ENCODE peak calls at places on chromosomes 13 and 19, in six cellular contexts. A, N, V, M, H and S are unnamed samples.

GRCh38 chr13:108494991-108495661 is 134.3 kb upstream of the MYO16 start:
- DNase-seq in A (peak; percentile 26), N (no peak), V (no peak), M (no peak), H (no peak), S (no peak)

GRCh38 chr19:12052057-12052570 is 647 bp downstream of the ZNF878 start:
- DNase-seq in A (no peak), N (peak; percentile 70), V (peak; percentile 43), M (no peak), H (no peak), S (no peak)

GRCh38 chr19:10408511-10409291 is 5.4 kb upstream of the CDC37 start:
- DNase-seq in A (no peak), N (no peak), V (peak; percentile 70), M (peak; percentile 80), H (peak; percentile 84), S (no peak)

GRCh38 chr19:37975596-37976515 is 68.8 kb downstream of the SIPA1L3 start:
- DNase-seq in A (no peak), N (no peak), V (no peak), M (no peak), H (no peak), S (no peak)

GRCh38 chr13:24228852-24229458 is 68.4 kb downstream of the SPATA13 start:
- DNase-seq in A (peak; percentile 74), N (peak; percentile 74), V (peak; percentile 60), M (no peak), H (no peak), S (no peak)

GRCh38 chr13:42110410-42111155 is 62.1 kb downstream of the DGKH start:
- DNase-seq in A (peak; percentile 84), N (peak; percentile 83), V (peak; percentile 55), M (no peak), H (no peak), S (no peak)

GRCh38 chr13:46211116-46211515 is 612 bp upstream of the LRRC63 start:
- DNase-seq in A (peak; percentile 2), N (peak; percentile 8), V (peak; percentile 38), M (no peak), H (no peak), S (no peak)

GRCh38 chr19:14544977-14545715 is 15.8 kb downstream of the TECR start:
- DNase-seq in A (no peak), N (no peak), V (peak; percentile 11), M (no peak), H (no peak), S (no peak)

GRCh38 chr19:18999896-19000620 is 33.3 kb downstream of the SUGP2 start:
- DNase-seq in A (no peak), N (no peak), V (no peak), M (no peak), H (no peak), S (no peak)

GRCh38 chr19:33428627-33429013 is 55.1 kb downstream of the CEBPG start:
- DNase-seq in A (no peak), N (no peak), V (no peak), M (peak; percentile 10), H (peak; percentile 14), S (no peak)

GRCh38 chr19:32104465-32105235 is 240.8 kb upstream of the ZNF507 start:
- DNase-seq in A (peak; percentile 5), N (peak; percentile 35), V (no peak), M (no peak), H (no peak), S (no peak)

GRCh38 chr19:7778081-7778480 is 15.0 kb downstream of the CLEC4M start:
- DNase-seq in A (no peak), N (no peak), V (no peak), M (no peak), H (no peak), S (no peak)

GRCh38 chr19:46890423-46891170 is 29.8 kb downstream of the ARHGAP35 start:
- DNase-seq in A (peak; percentile 76), N (peak; percentile 92), V (no peak), M (no peak), H (no peak), S (no peak)

GRCh38 chr13:100898431-100898830 is 223.8 kb upstream of the TMTC4 start:
- DNase-seq in A (no peak), N (no peak), V (no peak), M (no peak), H (no peak), S (no peak)

GRCh38 chr13:24187185-24187584 is 26.7 kb downstream of the SPATA13 start:
- DNase-seq in A (no peak), N (peak; percentile 25), V (no peak), M (no peak), H (no peak), S (no peak)

GRCh38 chr13:93727301-93728141 is 500.9 kb downstream of the GPC6 start:
- DNase-seq in A (peak; percentile 57), N (peak; percentile 85), V (no peak), M (no peak), H (no peak), S (no peak)

GRCh38 chr19:57099199-57099661 is 20.6 kb upstream of the USP29 start:
- DNase-seq in A (no peak), N (peak; percentile 71), V (peak; percentile 75), M (peak; percentile 62), H (peak; percentile 70), S (peak; percentile 83)

GRCh38 chr13:49084961-49085360 is 109.2 kb downstream of the FNDC3A start:
- DNase-seq in A (no peak), N (no peak), V (no peak), M (no peak), H (no peak), S (no peak)

GRCh38 chr13:45142440-45143345 is 22.4 kb downstream of the GTF2F2 start:
- DNase-seq in A (no peak), N (peak; percentile 67), V (no peak), M (no peak), H (no peak), S (no peak)

GRCh38 chr13:98960331-98961203 is 17.3 kb downstream of the DOCK9 start:
- DNase-seq in A (no peak), N (no peak), V (no peak), M (no peak), H (no peak), S (no peak)

GRCh38 chr13:65378943-65379519 is 1851.1 kb downstream of the PCDH9 start:
- DNase-seq in A (peak; percentile 37), N (peak; percentile 4), V (no peak), M (no peak), H (no peak), S (no peak)

DNA sequence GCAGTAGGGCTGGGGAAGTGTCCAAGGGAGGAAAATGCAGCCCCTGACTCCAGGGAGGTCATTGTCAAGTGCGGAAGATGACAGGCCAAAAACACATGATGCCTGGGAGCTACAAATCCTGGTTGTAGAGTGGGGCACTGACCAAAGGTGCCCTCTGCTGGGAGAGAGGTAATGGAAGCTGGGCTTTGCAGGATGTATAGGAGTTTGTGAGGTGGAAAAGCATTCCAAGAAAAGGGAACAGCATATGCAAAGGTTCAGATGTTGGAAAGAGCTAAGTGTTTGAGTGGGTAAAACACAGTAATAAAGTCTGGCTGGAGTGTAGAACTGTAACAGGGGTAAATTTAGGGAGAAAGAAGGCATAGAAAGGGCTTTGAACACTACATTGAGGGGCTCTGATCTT is 46.9 kb upstream of the PTPRS start:
- DNase-seq in A (no peak), N (no peak), V (no peak), M (no peak), H (no peak), S (peak; percentile 1)
- TF ChIP-seq CTCF in A (no peak), N (peak; percentile 24), V (no peak), M (no peak), H (no peak), S (no peak)

GRCh38 chr19:16778796-16779411 is 50.3 kb upstream of the SIN3B start:
- DNase-seq in A (peak; percentile 55), N (peak; percentile 78), V (peak; percentile 76), M (no peak), H (peak; percentile 69), S (no peak)
- TF ChIP-seq CTCF in A (peak; percentile 74), N (peak; percentile 87), V (peak; percentile 52), M (peak; percentile 54), H (peak; percentile 50), S (peak; percentile 54)

GRCh38 chr13:33446821-33447481 is 161.4 kb upstream of the STARD13 start:
- DNase-seq in A (no peak), N (peak; percentile 75), V (no peak), M (peak; percentile 44), H (peak; percentile 53), S (no peak)

GRCh38 chr13:33445476-33445875 is 159.9 kb upstream of the STARD13 start:
- DNase-seq in A (no peak), N (peak; percentile 60), V (no peak), M (no peak), H (no peak), S (no peak)

GRCh38 chr13:33435207-33435606 is 149.7 kb upstream of the STARD13 start:
- DNase-seq in A (no peak), N (no peak), V (no peak), M (no peak), H (no peak), S (no peak)

GRCh38 chr13:33445024-33445423 is 159.5 kb upstream of the STARD13 start:
- DNase-seq in A (no peak), N (peak; percentile 36), V (no peak), M (no peak), H (no peak), S (no peak)

GRCh38 chr13:33441015-33441414 is 155.5 kb upstream of the STARD13 start:
- DNase-seq in A (peak; percentile 31), N (peak; percentile 60), V (no peak), M (no peak), H (no peak), S (no peak)
- TF ChIP-seq CTCF in A (peak; percentile 39), N (peak; percentile 64), V (no peak), M (no peak), H (no peak), S (peak; percentile 43)

GRCh38 chr19:35304036-35304435 is 12.1 kb downstream of the MAG start:
- DNase-seq in A (no peak), N (no peak), V (no peak), M (no peak), H (no peak), S (no peak)

GRCh38 chr19:35307990-35308389 is 16.0 kb downstream of the MAG start:
- DNase-seq in A (no peak), N (no peak), V (peak; percentile 16), M (no peak), H (no peak), S (no peak)

GRCh38 chr19:35309481-35310279 is 17.7 kb downstream of the MAG start:
- DNase-seq in A (no peak), N (no peak), V (peak; percentile 17), M (no peak), H (no peak), S (no peak)

GRCh38 chr19:35305181-35305580 is 13.2 kb downstream of the MAG start:
- DNase-seq in A (no peak), N (no peak), V (no peak), M (no peak), H (no peak), S (no peak)

DNA sequence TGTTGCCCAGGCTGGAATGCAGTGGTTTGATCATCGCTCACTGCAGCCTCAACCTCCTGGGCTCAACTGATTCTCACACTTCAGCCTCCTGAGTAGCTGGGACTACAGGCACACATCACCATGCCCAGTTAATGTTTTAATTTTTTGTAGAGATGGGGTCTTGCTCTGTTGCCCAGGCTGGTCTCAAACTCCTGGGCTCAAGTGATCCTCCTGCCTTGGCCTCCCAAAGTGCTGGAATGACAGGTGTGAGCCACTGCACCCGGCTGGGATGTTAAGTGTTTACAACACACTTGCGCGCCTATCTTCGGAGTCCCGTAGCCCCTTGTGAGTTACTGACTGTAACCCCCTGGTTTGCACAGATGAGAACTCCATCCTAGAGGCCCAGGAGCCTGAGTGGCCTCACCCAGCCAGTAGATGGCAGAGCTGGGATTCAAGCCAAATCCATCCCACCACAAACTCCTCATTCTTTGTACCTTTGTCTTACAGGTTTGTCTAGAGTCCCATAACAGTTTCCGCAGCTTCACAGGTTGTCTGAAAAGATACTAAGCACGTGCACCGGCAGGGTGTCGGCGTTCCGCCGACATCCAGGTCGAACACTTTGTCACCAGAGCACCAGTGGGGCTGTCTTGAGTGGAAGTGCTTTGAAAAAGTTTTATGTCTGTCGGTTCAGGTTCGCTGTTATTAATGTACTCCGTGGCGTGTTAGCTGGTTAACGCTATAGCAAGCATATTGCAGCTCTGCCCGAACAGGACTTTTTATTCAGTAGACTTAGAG is 14.7 kb downstream of the MAG start:
- DNase-seq in A (no peak), N (peak; percentile 50), V (peak; percentile 63), M (no peak), H (no peak), S (no peak)
- TF ChIP-seq CTCF in A (peak; percentile 26), N (peak; percentile 43), V (peak; percentile 31), M (no peak), H (no peak), S (peak; percentile 16)